ENCODE peak calls at places on chromosomes 12 and 14, in eight cellular contexts. One of them, this sample, is unnamed.

GRCh38 chr14:26694521-26694920 is 96.7 kb upstream of the NOVA1 start:
- DNase-seq in transverse colon: no peak
- DNase-seq in HCT116: no peak
- DNase-seq in suprapubic skin: no peak
- DNase-seq in GM12891: no peak
- DNase-seq in K562: no peak
- DNase-seq in breast epithelium: no peak
- DNase-seq in H1: no peak
- DNase-seq in this sample: no peak

GRCh38 chr12:1213205-1213604 is 222.2 kb downstream of the ERC1 start:
- DNase-seq in HCT116: no peak
- DNase-seq in suprapubic skin: no peak
- DNase-seq in H1: no peak
- DNase-seq in K562: no peak
- DNase-seq in GM12891: no peak
- DNase-seq in transverse colon: no peak
- DNase-seq in breast epithelium: no peak
- DNase-seq in this sample: no peak

GRCh38 chr12:48104531-48104930 is 1.3 kb downstream of the SENP1 start:
- DNase-seq in H1: no peak
- DNase-seq in suprapubic skin: no peak
- DNase-seq in K562: no peak
- DNase-seq in HCT116: no peak
- DNase-seq in GM12891: no peak
- DNase-seq in breast epithelium: no peak
- DNase-seq in transverse colon: no peak
- DNase-seq in this sample: no peak

GRCh38 chr12:59940676-59941342 is 345.0 kb downstream of the SLC16A7 start:
- DNase-seq in breast epithelium: no peak
- DNase-seq in GM12891: no peak
- DNase-seq in K562: no peak
- DNase-seq in transverse colon: no peak
- DNase-seq in HCT116: no peak
- DNase-seq in H1: no peak
- DNase-seq in suprapubic skin: no peak
- DNase-seq in this sample: no peak

GRCh38 chr14:36662543-36663403 is 1.1 kb downstream of the PAX9 start:
- DNase-seq in suprapubic skin: peak
- DNase-seq in transverse colon: no peak
- DNase-seq in K562: peak
- DNase-seq in HCT116: no peak
- DNase-seq in GM12891: no peak
- DNase-seq in breast epithelium: no peak
- DNase-seq in H1: peak
- DNase-seq in this sample: no peak

GRCh38 chr12:118964988-118965387 is 16.4 kb upstream of the SRRM4 start:
- DNase-seq in K562: no peak
- DNase-seq in GM12891: no peak
- DNase-seq in H1: no peak
- DNase-seq in suprapubic skin: no peak
- DNase-seq in breast epithelium: no peak
- DNase-seq in HCT116: no peak
- DNase-seq in transverse colon: no peak
- DNase-seq in this sample: no peak

GRCh38 chr14:104553166-104554087 is 26.1 kb upstream of the C14orf180 start:
- DNase-seq in breast epithelium: no peak
- DNase-seq in K562: no peak
- DNase-seq in H1: no peak
- DNase-seq in HCT116: no peak
- DNase-seq in transverse colon: no peak
- DNase-seq in GM12891: no peak
- DNase-seq in suprapubic skin: peak
- DNase-seq in this sample: no peak

GRCh38 chr12:6089041-6089823 is 35.2 kb downstream of the VWF start:
- DNase-seq in suprapubic skin: peak
- DNase-seq in H1: no peak
- DNase-seq in HCT116: peak
- DNase-seq in breast epithelium: peak
- DNase-seq in K562: no peak
- DNase-seq in GM12891: no peak
- DNase-seq in transverse colon: peak
- DNase-seq in this sample: no peak

GRCh38 chr14:91063119-91063518 is 2.7 kb upstream of the RPS6KA5 start:
- DNase-seq in suprapubic skin: no peak
- DNase-seq in transverse colon: no peak
- DNase-seq in breast epithelium: no peak
- DNase-seq in GM12891: peak
- DNase-seq in H1: no peak
- DNase-seq in HCT116: no peak
- DNase-seq in K562: no peak
- DNase-seq in this sample: peak

GRCh38 chr12:49342066-49342913 is 4.4 kb upstream of the DNAJC22 start:
- DNase-seq in GM12891: peak
- DNase-seq in transverse colon: peak
- DNase-seq in HCT116: peak
- DNase-seq in K562: peak
- DNase-seq in H1: peak
- DNase-seq in breast epithelium: no peak
- DNase-seq in suprapubic skin: peak
- DNase-seq in this sample: peak

GRCh38 chr14:104280902-104281767 is 142.7 kb downstream of the KIF26A start:
- DNase-seq in GM12891: no peak
- DNase-seq in breast epithelium: no peak
- DNase-seq in suprapubic skin: peak
- DNase-seq in K562: no peak
- DNase-seq in transverse colon: no peak
- DNase-seq in HCT116: no peak
- DNase-seq in H1: peak
- DNase-seq in this sample: no peak

GRCh38 chr12:133081408-133081806 is 684 bp downstream of the ZNF140 start:
- DNase-seq in H1: no peak
- DNase-seq in K562: no peak
- DNase-seq in GM12891: no peak
- DNase-seq in breast epithelium: peak
- DNase-seq in HCT116: no peak
- DNase-seq in suprapubic skin: no peak
- DNase-seq in transverse colon: peak
- DNase-seq in this sample: peak

GRCh38 chr14:53495846-53496343 is 342.8 kb upstream of the DDHD1 start:
- DNase-seq in H1: no peak
- DNase-seq in transverse colon: no peak
- DNase-seq in HCT116: no peak
- DNase-seq in suprapubic skin: no peak
- DNase-seq in GM12891: no peak
- DNase-seq in breast epithelium: no peak
- DNase-seq in K562: no peak
- DNase-seq in this sample: no peak

GRCh38 chr14:53500191-53500590 is 347.1 kb upstream of the DDHD1 start:
- DNase-seq in breast epithelium: no peak
- DNase-seq in transverse colon: no peak
- DNase-seq in suprapubic skin: no peak
- DNase-seq in H1: no peak
- DNase-seq in GM12891: no peak
- DNase-seq in K562: no peak
- DNase-seq in HCT116: no peak
- DNase-seq in this sample: no peak

GRCh38 chr14:53496668-53497067 is 343.5 kb upstream of the DDHD1 start:
- DNase-seq in H1: no peak
- DNase-seq in transverse colon: no peak
- DNase-seq in K562: no peak
- DNase-seq in GM12891: no peak
- DNase-seq in breast epithelium: no peak
- DNase-seq in HCT116: no peak
- DNase-seq in suprapubic skin: no peak
- DNase-seq in this sample: no peak

GRCh38 chr14:53501361-53502320 is 348.5 kb upstream of the DDHD1 start:
- DNase-seq in H1: no peak
- DNase-seq in K562: no peak
- DNase-seq in GM12891: no peak
- DNase-seq in breast epithelium: no peak
- DNase-seq in transverse colon: no peak
- DNase-seq in HCT116: no peak
- DNase-seq in suprapubic skin: no peak
- DNase-seq in this sample: no peak
- TF ChIP-seq POLR2AphosphoS5 in H1: no peak
- TF ChIP-seq POLR2AphosphoS5 in K562: no peak
- TF ChIP-seq POLR2AphosphoS5 in GM12891: no peak
- TF ChIP-seq POLR2AphosphoS5 in breast epithelium: no peak
- TF ChIP-seq POLR2AphosphoS5 in transverse colon: no peak
- TF ChIP-seq POLR2AphosphoS5 in HCT116: no peak
- TF ChIP-seq POLR2AphosphoS5 in suprapubic skin: no peak
- TF ChIP-seq POLR2AphosphoS5 in this sample: no peak

GRCh38 chr12:53825246-53826081 is 73.7 kb upstream of the CISTR start:
- DNase-seq in suprapubic skin: no peak
- DNase-seq in transverse colon: no peak
- DNase-seq in GM12891: no peak
- DNase-seq in HCT116: peak
- DNase-seq in H1: no peak
- DNase-seq in K562: no peak
- DNase-seq in breast epithelium: no peak
- DNase-seq in this sample: no peak
- TF ChIP-seq POLR2AphosphoS5 in suprapubic skin: no peak
- TF ChIP-seq POLR2AphosphoS5 in transverse colon: no peak
- TF ChIP-seq POLR2AphosphoS5 in GM12891: no peak
- TF ChIP-seq POLR2AphosphoS5 in HCT116: peak
- TF ChIP-seq POLR2AphosphoS5 in H1: no peak
- TF ChIP-seq POLR2AphosphoS5 in K562: no peak
- TF ChIP-seq POLR2AphosphoS5 in breast epithelium: no peak
- TF ChIP-seq POLR2AphosphoS5 in this sample: no peak

GRCh38 chr14:94317259-94317658 is 5.9 kb downstream of the SERPINA6 start:
- DNase-seq in suprapubic skin: no peak
- DNase-seq in transverse colon: peak
- DNase-seq in breast epithelium: no peak
- DNase-seq in K562: no peak
- DNase-seq in HCT116: no peak
- DNase-seq in H1: no peak
- DNase-seq in GM12891: no peak
- DNase-seq in this sample: no peak
- TF ChIP-seq POLR2AphosphoS5 in suprapubic skin: no peak
- TF ChIP-seq POLR2AphosphoS5 in transverse colon: peak
- TF ChIP-seq POLR2AphosphoS5 in breast epithelium: no peak
- TF ChIP-seq POLR2AphosphoS5 in K562: no peak
- TF ChIP-seq POLR2AphosphoS5 in HCT116: no peak
- TF ChIP-seq POLR2AphosphoS5 in H1: no peak
- TF ChIP-seq POLR2AphosphoS5 in GM12891: no peak
- TF ChIP-seq POLR2AphosphoS5 in this sample: no peak

GRCh38 chr14:88533203-88533602 is 21.6 kb downstream of the PTPN21 start:
- DNase-seq in GM12891: no peak
- DNase-seq in suprapubic skin: no peak
- DNase-seq in transverse colon: no peak
- DNase-seq in HCT116: no peak
- DNase-seq in K562: no peak
- DNase-seq in breast epithelium: no peak
- DNase-seq in H1: no peak
- DNase-seq in this sample: no peak

GRCh38 chr14:88535149-88535548 is 19.7 kb downstream of the PTPN21 start:
- DNase-seq in K562: no peak
- DNase-seq in H1: no peak
- DNase-seq in breast epithelium: no peak
- DNase-seq in GM12891: no peak
- DNase-seq in HCT116: no peak
- DNase-seq in suprapubic skin: no peak
- DNase-seq in transverse colon: peak
- DNase-seq in this sample: no peak

GRCh38 chr14:88541324-88541723 is 13.5 kb downstream of the PTPN21 start:
- DNase-seq in H1: no peak
- DNase-seq in suprapubic skin: no peak
- DNase-seq in breast epithelium: no peak
- DNase-seq in HCT116: no peak
- DNase-seq in transverse colon: no peak
- DNase-seq in K562: no peak
- DNase-seq in GM12891: no peak
- DNase-seq in this sample: no peak

GRCh38 chr14:88535813-88536212 is 19.0 kb downstream of the PTPN21 start:
- DNase-seq in K562: no peak
- DNase-seq in breast epithelium: no peak
- DNase-seq in H1: no peak
- DNase-seq in transverse colon: no peak
- DNase-seq in suprapubic skin: no peak
- DNase-seq in GM12891: no peak
- DNase-seq in HCT116: no peak
- DNase-seq in this sample: no peak
- TF ChIP-seq POLR2AphosphoS5 in K562: no peak
- TF ChIP-seq POLR2AphosphoS5 in breast epithelium: no peak
- TF ChIP-seq POLR2AphosphoS5 in H1: no peak
- TF ChIP-seq POLR2AphosphoS5 in transverse colon: no peak
- TF ChIP-seq POLR2AphosphoS5 in suprapubic skin: no peak
- TF ChIP-seq POLR2AphosphoS5 in GM12891: no peak
- TF ChIP-seq POLR2AphosphoS5 in HCT116: no peak
- TF ChIP-seq POLR2AphosphoS5 in this sample: no peak

GRCh38 chr12:108305520-108305919 is 33.6 kb downstream of the CMKLR1 start:
- DNase-seq in transverse colon: peak
- DNase-seq in breast epithelium: peak
- DNase-seq in HCT116: no peak
- DNase-seq in K562: no peak
- DNase-seq in GM12891: no peak
- DNase-seq in suprapubic skin: peak
- DNase-seq in H1: no peak
- DNase-seq in this sample: no peak
- TF ChIP-seq POLR2AphosphoS5 in transverse colon: peak
- TF ChIP-seq POLR2AphosphoS5 in breast epithelium: peak
- TF ChIP-seq POLR2AphosphoS5 in HCT116: no peak
- TF ChIP-seq POLR2AphosphoS5 in K562: no peak
- TF ChIP-seq POLR2AphosphoS5 in GM12891: no peak
- TF ChIP-seq POLR2AphosphoS5 in suprapubic skin: no peak
- TF ChIP-seq POLR2AphosphoS5 in H1: no peak
- TF ChIP-seq POLR2AphosphoS5 in this sample: no peak

GRCh38 chr12:131132118-131132892 is 178.6 kb downstream of the ADGRD1 start:
- DNase-seq in K562: peak
- DNase-seq in transverse colon: peak
- DNase-seq in GM12891: peak
- DNase-seq in suprapubic skin: no peak
- DNase-seq in breast epithelium: peak
- DNase-seq in H1: peak
- DNase-seq in HCT116: peak
- DNase-seq in this sample: peak

GRCh38 chr12:131133994-131134393 is 180.3 kb downstream of the ADGRD1 start:
- DNase-seq in breast epithelium: no peak
- DNase-seq in suprapubic skin: no peak
- DNase-seq in transverse colon: no peak
- DNase-seq in HCT116: no peak
- DNase-seq in H1: no peak
- DNase-seq in GM12891: no peak
- DNase-seq in K562: no peak
- DNase-seq in this sample: no peak

GRCh38 chr12:131134523-131135310 is 181.0 kb downstream of the ADGRD1 start:
- DNase-seq in HCT116: no peak
- DNase-seq in K562: no peak
- DNase-seq in suprapubic skin: no peak
- DNase-seq in H1: no peak
- DNase-seq in GM12891: no peak
- DNase-seq in breast epithelium: no peak
- DNase-seq in transverse colon: no peak
- DNase-seq in this sample: no peak

GRCh38 chr12:131131808-131132117 is 178.1 kb downstream of the ADGRD1 start:
- DNase-seq in H1: no peak
- DNase-seq in GM12891: no peak
- DNase-seq in breast epithelium: no peak
- DNase-seq in HCT116: no peak
- DNase-seq in K562: no peak
- DNase-seq in suprapubic skin: no peak
- DNase-seq in transverse colon: no peak
- DNase-seq in this sample: no peak

GRCh38 chr12:131133015-131133905 is 179.6 kb downstream of the ADGRD1 start:
- DNase-seq in H1: no peak
- DNase-seq in HCT116: no peak
- DNase-seq in K562: no peak
- DNase-seq in suprapubic skin: no peak
- DNase-seq in breast epithelium: no peak
- DNase-seq in transverse colon: no peak
- DNase-seq in GM12891: no peak
- DNase-seq in this sample: peak
- TF ChIP-seq POLR2AphosphoS5 in H1: no peak
- TF ChIP-seq POLR2AphosphoS5 in HCT116: no peak
- TF ChIP-seq POLR2AphosphoS5 in K562: no peak
- TF ChIP-seq POLR2AphosphoS5 in suprapubic skin: no peak
- TF ChIP-seq POLR2AphosphoS5 in breast epithelium: peak
- TF ChIP-seq POLR2AphosphoS5 in transverse colon: no peak
- TF ChIP-seq POLR2AphosphoS5 in GM12891: no peak
- TF ChIP-seq POLR2AphosphoS5 in this sample: no peak